ENCODE peak calls at places on chromosomes 6 and 20, in five cellular contexts. One of them, this sample, is unnamed.

GRCh38 chr20:45450097-45450818 is 19.3 kb upstream of the WFDC2 start:
- DNase-seq in progenitor cell of endocrine pancreas: no peak
- DNase-seq in nephron progenitor cell: no peak
- DNase-seq in foreskin fibroblast: peak
- DNase-seq in breast epithelium: no peak
- DNase-seq in this sample: no peak

GRCh38 chr20:48791666-48792071 is 36.1 kb downstream of the PREX1 start:
- DNase-seq in progenitor cell of endocrine pancreas: no peak
- DNase-seq in nephron progenitor cell: no peak
- DNase-seq in foreskin fibroblast: peak
- DNase-seq in breast epithelium: no peak
- DNase-seq in this sample: no peak

GRCh38 chr6:8627085-8627861 is 191.9 kb upstream of the SLC35B3 start:
- DNase-seq in progenitor cell of endocrine pancreas: no peak
- DNase-seq in nephron progenitor cell: no peak
- DNase-seq in foreskin fibroblast: peak
- DNase-seq in breast epithelium: no peak
- DNase-seq in this sample: no peak

GRCh38 chr6:140182819-140183218 is 808.4 kb upstream of the CITED2 start:
- DNase-seq in progenitor cell of endocrine pancreas: no peak
- DNase-seq in nephron progenitor cell: no peak
- DNase-seq in foreskin fibroblast: no peak
- DNase-seq in breast epithelium: no peak
- DNase-seq in this sample: no peak

GRCh38 chr6:122081921-122082320 is 317.5 kb upstream of the HSF2 start:
- DNase-seq in progenitor cell of endocrine pancreas: no peak
- DNase-seq in nephron progenitor cell: no peak
- DNase-seq in foreskin fibroblast: no peak
- DNase-seq in breast epithelium: no peak
- DNase-seq in this sample: no peak

GRCh38 chr20:34410331-34410730 is 47.3 kb downstream of the ITCH start:
- DNase-seq in progenitor cell of endocrine pancreas: no peak
- DNase-seq in nephron progenitor cell: no peak
- DNase-seq in foreskin fibroblast: peak
- DNase-seq in breast epithelium: no peak
- DNase-seq in this sample: no peak

GRCh38 chr6:90610671-90611542 is 24.0 kb upstream of the MAP3K7 start:
- DNase-seq in progenitor cell of endocrine pancreas: peak
- DNase-seq in nephron progenitor cell: peak
- DNase-seq in foreskin fibroblast: no peak
- DNase-seq in breast epithelium: no peak
- DNase-seq in this sample: no peak

GRCh38 chr6:127192911-127193503 is 73.7 kb upstream of the RNF146 start:
- DNase-seq in progenitor cell of endocrine pancreas: no peak
- DNase-seq in nephron progenitor cell: no peak
- DNase-seq in foreskin fibroblast: peak
- DNase-seq in breast epithelium: no peak
- DNase-seq in this sample: no peak

GRCh38 chr6:144007779-144008500 is at the start of gene PLAGL1:
- DNase-seq in progenitor cell of endocrine pancreas: peak
- DNase-seq in nephron progenitor cell: peak
- DNase-seq in foreskin fibroblast: peak
- DNase-seq in breast epithelium: no peak
- DNase-seq in this sample: no peak

GRCh38 chr20:34907616-34908469 is 31.4 kb downstream of the ACSS2 start:
- DNase-seq in progenitor cell of endocrine pancreas: no peak
- DNase-seq in nephron progenitor cell: no peak
- DNase-seq in foreskin fibroblast: peak
- DNase-seq in breast epithelium: peak
- DNase-seq in this sample: no peak

GRCh38 chr20:728022-728944 is 40.0 kb downstream of the SLC52A3 start:
- DNase-seq in progenitor cell of endocrine pancreas: peak
- DNase-seq in nephron progenitor cell: peak
- DNase-seq in foreskin fibroblast: peak
- DNase-seq in breast epithelium: no peak
- DNase-seq in this sample: peak

GRCh38 chr6:125611573-125612399 is 137.6 kb upstream of the HEY2 start:
- DNase-seq in progenitor cell of endocrine pancreas: no peak
- DNase-seq in nephron progenitor cell: peak
- DNase-seq in foreskin fibroblast: no peak
- DNase-seq in breast epithelium: no peak
- DNase-seq in this sample: no peak

GRCh38 chr6:14721103-14721758 is 524.6 kb upstream of the JARID2 start:
- DNase-seq in progenitor cell of endocrine pancreas: no peak
- DNase-seq in nephron progenitor cell: no peak
- DNase-seq in foreskin fibroblast: no peak
- DNase-seq in breast epithelium: no peak
- DNase-seq in this sample: no peak

GRCh38 chr20:50678213-50678898 is 13.0 kb downstream of the RIPOR3 start:
- DNase-seq in progenitor cell of endocrine pancreas: no peak
- DNase-seq in nephron progenitor cell: no peak
- DNase-seq in foreskin fibroblast: no peak
- DNase-seq in breast epithelium: no peak
- DNase-seq in this sample: no peak

GRCh38 chr20:53127027-53127426 is 154.9 kb downstream of the TSHZ2 start:
- DNase-seq in progenitor cell of endocrine pancreas: no peak
- DNase-seq in nephron progenitor cell: no peak
- DNase-seq in foreskin fibroblast: no peak
- DNase-seq in breast epithelium: no peak
- DNase-seq in this sample: no peak

GRCh38 chr6:131381052-131381451 is 192.0 kb upstream of the ARG1 start:
- DNase-seq in progenitor cell of endocrine pancreas: no peak
- DNase-seq in nephron progenitor cell: no peak
- DNase-seq in foreskin fibroblast: no peak
- DNase-seq in breast epithelium: no peak
- DNase-seq in this sample: no peak

GRCh38 chr6:151847064-151847463 is 39.6 kb downstream of the ESR1 start:
- DNase-seq in progenitor cell of endocrine pancreas: peak
- DNase-seq in nephron progenitor cell: peak
- DNase-seq in foreskin fibroblast: peak
- DNase-seq in breast epithelium: no peak
- DNase-seq in this sample: no peak

GRCh38 chr6:17865798-17866725 is 121.4 kb downstream of the KIF13A start:
- DNase-seq in progenitor cell of endocrine pancreas: no peak
- DNase-seq in nephron progenitor cell: peak
- DNase-seq in foreskin fibroblast: peak
- DNase-seq in breast epithelium: peak
- DNase-seq in this sample: no peak

DNA sequence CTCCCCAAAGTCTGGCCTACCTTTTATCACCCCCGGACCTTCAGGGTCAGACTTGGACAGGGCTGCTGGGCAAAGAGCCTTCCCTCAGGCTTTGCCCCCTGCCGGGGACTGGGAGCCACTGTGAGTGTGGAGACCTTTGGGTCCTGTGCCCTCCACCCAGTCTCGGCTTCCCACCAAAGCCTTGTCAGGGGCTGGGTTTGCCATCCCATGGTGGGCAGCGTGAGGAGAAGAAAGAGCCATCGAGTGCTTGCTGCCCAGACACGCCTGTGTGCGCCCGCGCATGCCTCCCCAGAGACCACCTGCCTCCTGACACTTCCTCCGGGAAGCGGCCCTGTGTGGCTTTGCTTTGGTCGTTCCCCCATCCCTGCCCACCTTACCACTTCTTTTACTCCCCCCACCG is 10.3 kb downstream of the VEGFA start:
- DNase-seq in progenitor cell of endocrine pancreas: no peak
- DNase-seq in nephron progenitor cell: no peak
- DNase-seq in foreskin fibroblast: no peak
- DNase-seq in breast epithelium: no peak
- DNase-seq in this sample: no peak
- TF ChIP-seq CTCF in progenitor cell of endocrine pancreas: no peak
- TF ChIP-seq CTCF in nephron progenitor cell: no peak
- TF ChIP-seq CTCF in foreskin fibroblast: no peak
- TF ChIP-seq CTCF in breast epithelium: no peak
- TF ChIP-seq CTCF in this sample: no peak

DNA sequence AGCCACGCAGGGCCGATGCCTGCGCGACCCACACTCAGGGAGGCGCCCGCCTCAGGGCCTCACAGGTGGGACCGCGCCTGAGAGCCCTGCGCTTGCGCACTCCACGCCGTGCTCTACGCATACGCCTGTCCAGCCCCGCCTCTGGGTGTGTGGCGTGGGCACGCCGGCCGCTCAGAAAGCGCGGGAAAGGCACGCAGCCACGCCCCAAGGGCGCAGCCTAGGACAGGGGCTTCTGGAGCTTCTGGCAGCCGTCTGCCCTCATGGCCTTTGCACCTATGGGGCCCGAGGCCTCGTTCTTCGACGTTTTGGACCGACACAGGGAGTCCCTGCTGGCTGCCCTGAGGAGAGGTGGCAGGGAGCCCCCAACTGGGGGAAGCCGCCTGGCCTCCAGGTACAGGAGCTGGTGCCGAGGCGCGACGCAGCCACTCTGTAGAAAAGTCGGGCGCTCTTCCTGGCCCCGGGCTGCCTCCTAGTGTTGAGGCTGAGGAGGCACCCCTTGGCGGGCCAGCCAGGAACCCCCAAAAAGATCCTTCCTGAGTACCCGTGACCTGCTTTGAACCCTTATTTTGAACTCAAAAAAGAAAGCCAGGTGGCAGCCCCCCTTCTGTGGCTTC is at the start of gene SPO11:
- DNase-seq in progenitor cell of endocrine pancreas: no peak
- DNase-seq in nephron progenitor cell: peak
- DNase-seq in foreskin fibroblast: no peak
- DNase-seq in breast epithelium: no peak
- DNase-seq in this sample: no peak
- TF ChIP-seq CTCF in progenitor cell of endocrine pancreas: peak
- TF ChIP-seq CTCF in nephron progenitor cell: peak
- TF ChIP-seq CTCF in foreskin fibroblast: no peak
- TF ChIP-seq CTCF in breast epithelium: no peak
- TF ChIP-seq CTCF in this sample: peak

DNA sequence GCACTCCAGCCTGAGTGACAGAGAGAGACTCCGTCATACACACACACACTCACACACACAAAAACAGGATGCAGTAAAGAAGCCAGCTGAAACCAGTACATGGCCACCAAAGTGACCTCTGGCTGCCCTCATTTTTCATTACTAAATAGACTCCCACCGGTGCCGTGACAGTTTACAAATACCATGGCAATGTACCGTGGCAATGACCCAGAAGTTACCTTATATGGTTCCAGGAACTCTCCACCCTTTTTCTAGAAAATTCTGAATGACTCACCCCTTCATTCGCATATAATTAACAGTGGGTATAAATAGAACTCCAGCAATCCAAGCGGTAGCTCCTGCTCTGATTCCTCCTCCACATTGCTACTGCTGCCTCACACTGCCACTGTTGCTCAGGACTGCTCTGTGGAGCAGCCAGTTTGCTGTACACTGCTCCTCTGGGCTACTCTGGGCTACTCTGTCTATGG is 57.7 kb downstream of the SNX5 start:
- DNase-seq in progenitor cell of endocrine pancreas: no peak
- DNase-seq in nephron progenitor cell: no peak
- DNase-seq in foreskin fibroblast: peak
- DNase-seq in breast epithelium: no peak
- DNase-seq in this sample: no peak
- TF ChIP-seq CTCF in progenitor cell of endocrine pancreas: no peak
- TF ChIP-seq CTCF in nephron progenitor cell: no peak
- TF ChIP-seq CTCF in foreskin fibroblast: no peak
- TF ChIP-seq CTCF in breast epithelium: no peak
- TF ChIP-seq CTCF in this sample: no peak

GRCh38 chr6:16498957-16499356 is 260.6 kb downstream of the GMPR start:
- DNase-seq in progenitor cell of endocrine pancreas: no peak
- DNase-seq in nephron progenitor cell: no peak
- DNase-seq in foreskin fibroblast: no peak
- DNase-seq in breast epithelium: no peak
- DNase-seq in this sample: no peak

GRCh38 chr6:16505711-16506362 is 255.4 kb downstream of the ATXN1 start:
- DNase-seq in progenitor cell of endocrine pancreas: no peak
- DNase-seq in nephron progenitor cell: no peak
- DNase-seq in foreskin fibroblast: peak
- DNase-seq in breast epithelium: no peak
- DNase-seq in this sample: no peak

GRCh38 chr6:16504608-16505007 is 256.7 kb downstream of the ATXN1 start:
- DNase-seq in progenitor cell of endocrine pancreas: no peak
- DNase-seq in nephron progenitor cell: no peak
- DNase-seq in foreskin fibroblast: no peak
- DNase-seq in breast epithelium: no peak
- DNase-seq in this sample: no peak

GRCh38 chr6:16503919-16504554 is 257.2 kb downstream of the ATXN1 start:
- DNase-seq in progenitor cell of endocrine pancreas: no peak
- DNase-seq in nephron progenitor cell: no peak
- DNase-seq in foreskin fibroblast: no peak
- DNase-seq in breast epithelium: no peak
- DNase-seq in this sample: no peak

DNA sequence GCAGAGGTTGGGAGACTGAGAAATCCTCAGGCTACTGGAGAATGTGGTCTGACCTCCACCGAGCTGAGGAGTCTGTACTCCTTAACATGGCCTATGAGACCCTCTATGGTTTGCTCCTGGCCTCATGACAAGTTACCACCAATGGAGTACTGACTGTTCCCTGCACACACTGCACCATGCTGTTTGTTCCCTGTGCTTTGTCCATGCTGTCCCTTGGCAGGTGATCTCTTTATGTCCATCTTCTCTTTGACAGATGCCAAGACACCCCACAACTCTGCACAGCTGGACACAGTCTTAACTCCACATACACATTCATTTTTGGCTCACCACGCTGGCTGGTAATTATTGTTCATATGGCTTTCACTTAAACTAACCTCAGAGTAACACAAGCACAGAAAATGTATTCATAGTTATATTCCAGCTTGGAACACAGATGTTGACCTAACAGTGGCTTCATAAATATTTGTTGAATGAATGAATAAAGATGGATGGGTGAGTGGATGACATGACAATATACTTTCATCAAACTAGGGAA is 258.0 kb downstream of the ATXN1 start:
- DNase-seq in progenitor cell of endocrine pancreas: no peak
- DNase-seq in nephron progenitor cell: no peak
- DNase-seq in foreskin fibroblast: no peak
- DNase-seq in breast epithelium: no peak
- DNase-seq in this sample: no peak
- TF ChIP-seq CTCF in progenitor cell of endocrine pancreas: no peak
- TF ChIP-seq CTCF in nephron progenitor cell: no peak
- TF ChIP-seq CTCF in foreskin fibroblast: no peak
- TF ChIP-seq CTCF in breast epithelium: no peak
- TF ChIP-seq CTCF in this sample: no peak

This sample was measured in D721Med.